ENCODE peak calls at places on chromosomes 4 and X, in five cellular contexts. J is ovary, Z is body of pancreas, Y is RWPE1, T is tibial nerve. V is an unnamed sample.
A peak's percentile ranks its signal among the peaks of the same experiment; 100 is the strongest.

GRCh38 chr4:79638735-79639134 is 230.7 kb upstream of the GK2 start:
- DNase-seq in Y (no peak), Z (no peak), J (no peak), T (no peak), V (no peak)

GRCh38 chr4:78596111-78596742 is 44.7 kb downstream of the ANXA3 start:
- DNase-seq in Y (no peak), J (no peak), T (no peak), Z (no peak), V (no peak)

GRCh38 chrX:70168238-70169188 is 8.8 kb upstream of the DGAT2L6 start:
- DNase-seq in J (peak; percentile 31), Y (peak; percentile 39), Z (no peak), T (no peak), V (no peak)

GRCh38 chr4:184097240-184097619 is 120.4 kb downstream of the ENPP6 start:
- DNase-seq in J (peak; percentile 71), Y (no peak), Z (no peak), T (peak; percentile 47), V (peak; percentile 68)

GRCh38 chr4:155085843-155086530 is 122.4 kb upstream of the NPY2R start:
- DNase-seq in Y (no peak), Z (no peak), J (no peak), T (no peak), V (no peak)

GRCh38 chrX:46873746-46874145 is 36.9 kb downstream of the RP2 start:
- DNase-seq in Z (no peak), J (no peak), Y (no peak), T (no peak), V (no peak)

GRCh38 chr4:137677851-137678250 is 145.6 kb upstream of the PCDH18 start:
- DNase-seq in Z (no peak), Y (peak; percentile 9), T (no peak), J (no peak), V (no peak)

GRCh38 chr4:166972071-166972470 is 262.2 kb downstream of the SPOCK3 start:
- DNase-seq in J (no peak), Z (no peak), T (no peak), Y (peak; percentile 39), V (no peak)

GRCh38 chr4:72418458-72418857 is 150.6 kb downstream of the ADAMTS3 start:
- DNase-seq in Y (peak; percentile 20), T (peak; percentile 40), Z (no peak), J (peak; percentile 49), V (no peak)

GRCh38 chrX:15814811-15815210 is 24.5 kb downstream of the ZRSR2 start:
- DNase-seq in J (no peak), T (no peak), Z (no peak), Y (no peak), V (no peak)

GRCh38 chrX:17377047-17377692 is 2.2 kb downstream of the NHS start:
- DNase-seq in J (peak; percentile 59), Z (no peak), Y (peak; percentile 34), T (peak; percentile 16), V (no peak)

GRCh38 chr4:114272226-114272625 is 292.8 kb upstream of the ARSJ start:
- DNase-seq in Z (no peak), Y (peak; percentile 57), T (no peak), J (no peak), V (no peak)

GRCh38 chrX:2691543-2692220 is 587 bp downstream of the CD99 start:
- DNase-seq in J (peak; percentile 59), T (peak; percentile 51), Z (no peak), Y (no peak), V (no peak)

GRCh38 chrX:769796-770195 is 139.2 kb downstream of the SHOX start:
- DNase-seq in Y (no peak), Z (no peak), T (no peak), J (no peak), V (no peak)

GRCh38 chr4:156771171-156771837 is 200.3 kb downstream of the PDGFC start:
- DNase-seq in T (no peak), J (no peak), Y (peak; percentile 67), Z (peak; percentile 36), V (no peak)

GRCh38 chr4:67687639-67688038 is 13.3 kb downstream of the UBA6 start:
- DNase-seq in J (no peak), T (no peak), Y (no peak), Z (no peak), V (no peak)

GRCh38 chr4:10158355-10158942 is 41.9 kb upstream of the WDR1 start:
- DNase-seq in Y (no peak), Z (peak; percentile 15), T (no peak), J (no peak), V (no peak)

GRCh38 chr4:38583102-38583501 is 80.9 kb upstream of the KLF3 start:
- DNase-seq in J (no peak), Z (no peak), T (no peak), Y (no peak), V (no peak)

GRCh38 chr4:153954654-153955053 is 165.8 kb upstream of the SFRP2 start:
- DNase-seq in T (no peak), Y (no peak), Z (no peak), J (no peak), V (no peak)

GRCh38 chr4:22348410-22348809 is 167.5 kb downstream of the ADGRA3 start:
- DNase-seq in Z (no peak), T (no peak), Y (no peak), J (no peak), V (no peak)

GRCh38 chr4:2671267-2671895 is 84.8 kb downstream of the TNIP2 start:
- DNase-seq in Y (no peak), J (no peak), Z (no peak), T (no peak), V (no peak)

GRCh38 chr4:22356996-22357596 is 158.8 kb downstream of the ADGRA3 start:
- DNase-seq in J (no peak), Z (no peak), T (no peak), Y (no peak), V (no peak)

GRCh38 chrX:13797512-13797911 is 19.4 kb downstream of the GPM6B start:
- DNase-seq in Z (no peak), Y (no peak), T (no peak), J (no peak), V (no peak)

GRCh38 chr4:169159614-169160013 is 111.1 kb downstream of the SH3RF1 start:
- DNase-seq in T (no peak), Y (peak; percentile 20), Z (no peak), J (no peak), V (no peak)

GRCh38 chrX:124346064-124346876 is at the start of gene SH2D1A:
- DNase-seq in J (no peak), Y (no peak), Z (no peak), T (no peak), V (no peak)

GRCh38 chrX:25015486-25016360 is at the start of gene ARX:
- DNase-seq in J (peak; percentile 88), Y (peak; percentile 68), T (no peak), Z (peak; percentile 40), V (peak; percentile 47)

GRCh38 chr4:52984469-52984868 is 122.4 kb downstream of the RASL11B start:
- DNase-seq in T (no peak), Z (no peak), J (no peak), Y (no peak), V (no peak)

DNA sequence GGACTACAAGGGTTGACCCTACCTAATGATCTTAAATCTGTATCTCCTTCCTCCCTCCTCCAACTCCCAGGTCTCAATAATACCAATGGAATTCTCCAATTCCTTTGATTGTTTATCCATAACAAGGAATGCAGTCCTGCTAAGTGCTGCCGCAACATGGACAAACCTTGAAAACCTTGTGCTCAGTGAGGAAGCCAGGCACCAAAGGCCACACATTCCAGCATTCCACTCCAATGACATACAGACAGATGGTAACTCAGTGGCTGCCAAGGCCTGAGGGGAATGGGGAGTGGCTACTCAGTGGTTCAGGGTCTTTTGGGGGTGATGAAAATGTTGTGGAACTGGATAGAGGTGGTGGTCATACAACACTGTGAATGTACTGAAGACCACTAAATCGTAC is 10.4 kb downstream of the HAUS7 start:
- DNase-seq in Y (no peak), T (no peak), J (no peak), Z (no peak), V (no peak)
- H3K27ac ChIP-seq in Y (no peak overlapping the region), T (no peak overlapping the region), J (no peak overlapping the region), Z (no peak overlapping the region), V (no peak overlapping the region)

GRCh38 chrX:38277802-38278201 is 49.5 kb downstream of the RPGR start:
- DNase-seq in Z (no peak), T (no peak), J (no peak), Y (no peak), V (no peak)
- H3K27ac ChIP-seq in Z (no peak overlapping the region), T (no peak overlapping the region), J (no peak overlapping the region), Y (no peak overlapping the region), V (no peak overlapping the region)

DNA sequence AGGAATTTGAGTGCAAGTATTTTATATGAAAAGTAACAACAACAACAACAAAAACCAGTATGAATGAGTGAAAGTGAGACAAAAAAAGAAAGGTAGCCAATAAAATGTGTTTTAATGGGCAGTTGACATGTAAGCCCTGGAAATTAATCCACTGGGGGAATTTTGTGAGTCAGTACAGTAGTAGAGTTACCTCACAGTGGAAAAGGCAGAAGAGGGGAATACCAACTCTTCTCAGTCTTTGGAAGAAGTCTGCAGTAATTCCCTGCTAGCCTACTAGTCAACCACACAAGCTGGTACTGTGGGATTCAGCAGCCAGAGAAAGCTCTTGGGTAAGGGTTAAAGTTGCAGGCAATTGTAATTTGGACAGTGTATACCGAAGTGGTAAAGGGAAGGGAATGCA is 76.3 kb upstream of the IL15 start:
- DNase-seq in J (no peak), Z (no peak), T (no peak), Y (no peak), V (no peak)
- H3K27ac ChIP-seq in J (no peak overlapping the region), Z (no peak overlapping the region), T (no peak overlapping the region), Y (no peak overlapping the region), V (no peak overlapping the region)

DNA sequence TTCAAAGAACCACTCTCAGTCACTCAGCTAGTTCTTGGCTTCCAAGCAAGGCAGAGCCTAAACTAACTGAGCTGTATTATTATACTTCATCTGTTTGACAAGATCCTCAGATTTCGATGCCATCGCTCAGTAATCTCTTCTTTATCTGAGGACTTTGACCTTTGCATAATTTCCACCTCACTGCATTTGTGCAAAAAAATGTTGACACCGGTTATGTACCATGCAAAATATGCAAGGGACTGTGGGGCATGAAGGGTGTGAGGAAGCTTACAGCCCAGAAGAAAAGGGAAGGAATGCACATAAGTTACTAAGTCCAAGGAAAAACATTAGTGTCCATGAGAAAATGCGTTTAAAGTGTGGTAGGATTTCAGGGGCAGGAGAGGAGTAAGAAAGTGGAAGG is 295.3 kb downstream of the PACRGL start:
- DNase-seq in Z (no peak), Y (no peak), T (no peak), J (no peak), V (no peak)
- H3K27ac ChIP-seq in Z (no peak overlapping the region), Y (no peak overlapping the region), T (no peak overlapping the region), J (no peak overlapping the region), V (no peak overlapping the region)